ENCODE peak calls at places on chromosomes 16 and 17, in seven cellular contexts. S is HCT116, V is GM12878, Y is K562, F is SK-N-SH, A is H1, M is HepG2. L is an unnamed sample.

GRCh38 chr17:29855686-29856085 is 74.3 kb downstream of the SSH2 start:
- DNase-seq in V (no peak), Y (no peak), F (no peak), A (no peak), M (no peak), S (no peak), L (no peak)

GRCh38 chr17:77840156-77840555 is 118.3 kb upstream of the TNRC6C start:
- DNase-seq in S (no peak), F (no peak), M (no peak), A (no peak), V (no peak), Y (no peak), L (no peak)

GRCh38 chr17:1638624-1639300 is 6.8 kb downstream of the SCARF1 start:
- DNase-seq in A (no peak), S (no peak), M (no peak), Y (no peak), F (peak), V (no peak), L (no peak)

GRCh38 chr17:78408476-78409020 is 30.1 kb downstream of the PGS1 start:
- DNase-seq in Y (no peak), S (no peak), A (no peak), F (no peak), V (no peak), M (no peak), L (no peak)

GRCh38 chr17:81187586-81188490 is 21.8 kb upstream of the AATK start:
- DNase-seq in S (no peak), V (no peak), A (no peak), Y (no peak), F (no peak), M (no peak), L (no peak)

GRCh38 chr16:23058576-23058975 is 90.7 kb downstream of the USP31 start:
- DNase-seq in Y (no peak), A (no peak), F (no peak), V (no peak), M (no peak), S (no peak), L (no peak)

GRCh38 chr17:15963670-15964110 is 18.8 kb downstream of the ADORA2B start:
- DNase-seq in Y (no peak), V (no peak), F (no peak), A (no peak), S (peak), M (no peak), L (no peak)

GRCh38 chr16:49700222-49700927 is 155.5 kb downstream of the ZNF423 start:
- DNase-seq in S (no peak), Y (no peak), M (no peak), F (peak), A (peak), V (no peak), L (no peak)

GRCh38 chr16:2761886-2762583 is 9.6 kb downstream of the SRRM2 start:
- DNase-seq in V (no peak), A (no peak), M (no peak), F (no peak), Y (no peak), S (no peak), L (no peak)

GRCh38 chr17:5821057-5821456 is 236.7 kb upstream of the NLRP1 start:
- DNase-seq in Y (no peak), M (peak), V (no peak), A (peak), S (no peak), F (no peak), L (no peak)

GRCh38 chr16:21009815-21010214 is 109.2 kb downstream of the LYRM1 start:
- DNase-seq in S (no peak), V (no peak), A (no peak), Y (no peak), F (no peak), M (no peak), L (no peak)

GRCh38 chr16:70250748-70251650 is 741 bp downstream of the EXOSC6 start:
- DNase-seq in S (no peak), M (peak), V (no peak), A (peak), F (peak), Y (no peak), L (peak)
- TF ChIP-seq JUND in S (no peak), M (peak), V (no peak), A (no peak), F (no peak), Y (no peak), L (no peak)

GRCh38 chr17:17710728-17711541 is 29.7 kb downstream of the RAI1 start:
- DNase-seq in F (peak), A (peak), V (no peak), Y (peak), S (peak), M (peak), L (peak)

GRCh38 chr17:17714261-17714866 is 33.1 kb downstream of the RAI1 start:
- DNase-seq in F (no peak), A (no peak), Y (no peak), M (no peak), S (no peak), V (no peak), L (peak)

GRCh38 chr17:17713839-17714238 is 32.6 kb downstream of the RAI1 start:
- DNase-seq in M (peak), Y (no peak), A (no peak), F (no peak), V (no peak), S (no peak), L (peak)

GRCh38 chr17:17711708-17712141 is 30.5 kb downstream of the RAI1 start:
- DNase-seq in A (no peak), V (no peak), S (no peak), F (peak), M (peak), Y (no peak), L (no peak)

GRCh38 chr17:17712268-17712924 is 31.1 kb downstream of the RAI1 start:
- DNase-seq in M (no peak), Y (no peak), A (no peak), F (no peak), S (no peak), V (peak), L (no peak)
- TF ChIP-seq JUND in M (no peak), Y (no peak), A (no peak), F (no peak), S (no peak), V (no peak), L (no peak)

GRCh38 chr17:70074991-70075390 is at the start of gene KCNJ16:
- DNase-seq in A (no peak), M (no peak), S (no peak), Y (no peak), F (no peak), V (no peak), L (no peak)
- TF ChIP-seq JUND in A (no peak), M (no peak), S (no peak), Y (peak), F (no peak), V (no peak), L (no peak)

GRCh38 chr16:27253526-27253930 is 15.0 kb downstream of the NSMCE1 start:
- DNase-seq in A (no peak), Y (peak), F (no peak), M (no peak), V (no peak), S (peak), L (no peak)
- TF ChIP-seq JUND in A (no peak), Y (peak), F (peak), M (no peak), V (no peak), S (peak), L (no peak)

DNA sequence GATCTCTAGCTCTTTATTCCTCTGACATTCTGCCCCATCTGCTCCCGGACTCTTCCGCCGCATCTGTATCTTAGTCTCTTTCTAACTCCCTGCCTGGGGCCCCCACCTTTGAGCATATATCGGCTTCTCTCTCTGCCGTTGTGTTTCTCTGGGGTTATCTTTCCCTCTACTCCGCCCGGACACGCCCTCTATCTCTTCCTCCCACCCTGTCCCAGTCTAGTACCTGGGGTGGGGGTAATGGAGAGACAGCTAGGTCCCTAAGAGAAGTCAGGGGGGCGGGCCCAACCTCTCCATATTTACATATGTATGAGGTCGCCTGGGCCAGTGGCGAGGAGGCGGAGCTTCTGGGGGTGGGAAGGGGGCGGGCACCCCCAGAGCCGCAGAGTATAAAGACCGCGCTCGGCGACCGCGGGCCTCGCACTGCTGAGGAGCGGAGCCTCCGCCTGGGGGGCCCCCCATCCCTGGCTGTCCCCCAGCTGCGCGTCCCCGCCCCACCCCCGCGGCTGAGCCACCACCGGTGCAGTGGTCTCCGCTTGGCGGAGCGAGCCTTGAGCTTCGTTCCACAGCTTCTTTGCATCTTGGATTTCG is at the start of gene ATP1B2:
- DNase-seq in F (peak), M (peak), S (no peak), Y (peak), A (peak), V (no peak), L (peak)
- TF ChIP-seq JUND in F (no peak), M (no peak), S (no peak), Y (no peak), A (no peak), V (no peak), L (no peak)

DNA sequence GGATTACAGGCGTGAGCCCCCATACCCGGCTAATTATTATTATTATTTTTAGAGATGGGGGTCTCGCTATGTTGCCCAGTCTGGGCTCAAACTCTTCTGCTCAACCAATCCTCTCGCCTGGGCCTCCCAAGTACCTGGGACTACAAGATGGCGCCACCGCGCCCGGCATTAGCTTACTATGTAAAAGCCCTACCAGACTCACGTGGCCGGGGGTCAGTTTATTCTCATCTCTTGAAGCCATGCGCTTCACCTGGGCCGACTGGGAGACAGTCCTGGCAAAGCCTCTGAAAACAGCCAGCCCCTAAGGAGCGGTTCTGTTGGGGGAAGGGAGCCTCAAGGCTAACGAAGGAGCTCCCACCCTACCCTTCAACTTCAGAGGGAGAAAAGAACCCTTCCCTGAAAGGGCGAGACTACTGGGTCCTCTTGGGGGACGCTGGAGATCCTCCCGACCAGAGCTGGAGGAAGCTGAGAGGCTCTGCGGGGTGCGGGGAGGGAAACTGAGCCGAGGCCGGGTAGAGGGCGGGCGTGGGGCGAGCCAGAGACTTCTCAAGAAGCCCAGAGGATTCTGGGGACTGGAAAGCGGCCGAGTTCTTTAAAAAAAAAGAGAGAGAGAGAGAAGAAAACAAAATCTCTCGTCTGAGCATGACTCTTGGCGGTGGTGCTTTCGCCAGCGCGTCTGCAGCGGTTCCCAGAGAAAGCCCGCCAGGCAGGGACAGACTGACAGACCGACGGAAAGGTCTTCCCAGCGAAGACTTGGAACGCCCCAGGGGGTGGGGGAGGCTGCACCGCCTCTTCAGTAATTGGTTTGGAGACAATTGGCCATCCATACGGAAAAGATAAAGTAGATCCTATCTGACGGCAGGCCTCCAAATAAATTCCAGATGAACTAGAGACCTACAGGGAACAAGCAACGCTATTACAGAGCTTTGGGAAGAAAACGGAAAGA is 5.6 kb upstream of the TUBG2 start:
- DNase-seq in S (no peak), A (peak), F (peak), Y (peak), V (no peak), M (no peak), L (no peak)
- TF ChIP-seq JUND in S (no peak), A (no peak), F (no peak), Y (no peak), V (no peak), M (no peak), L (no peak)

L was measured in T47D.